ENCODE peak calls at places on chromosomes 4 and X, in six cellular contexts. D is foreskin fibroblast, P is colonic mucosa, X is sigmoid colon, O is GM23248, H is mucosa of descending colon. V is an unnamed sample.

GRCh38 chr4:155759372-155760252 is 791 bp downstream of the GUCY1B1 start:
- DNase-seq in D (peak; percentile 43), P (peak; percentile 22), X (peak; percentile 89), O (peak; percentile 44), H (peak; percentile 14), V (peak; percentile 93)

GRCh38 chrX:110358548-110358947 is at the start of gene RTL9:
- DNase-seq in D (no peak), P (no peak), X (no peak), O (no peak), H (no peak), V (no peak)

GRCh38 chr4:33715996-33716395 is 2528.3 kb downstream of the ARAP2 start:
- DNase-seq in D (peak; percentile 94), P (no peak), X (no peak), O (peak; percentile 90), H (no peak), V (no peak)

GRCh38 chr4:101291198-101291597 is 56.1 kb downstream of the PPP3CA start:
- DNase-seq in D (no peak), P (no peak), X (no peak), O (peak; percentile 14), H (no peak), V (no peak)

GRCh38 chrX:13088155-13088485 is 43.7 kb upstream of the FAM9C start:
- DNase-seq in D (no peak), P (no peak), X (no peak), O (no peak), H (no peak), V (no peak)

GRCh38 chr4:182139481-182139880 is 103.7 kb upstream of the TENM3 start:
- DNase-seq in D (no peak), P (no peak), X (no peak), O (no peak), H (no peak), V (no peak)

GRCh38 chr4:26441110-26441509 is 49.2 kb downstream of the CCKAR start:
- DNase-seq in D (peak; percentile 63), P (no peak), X (no peak), O (peak; percentile 59), H (no peak), V (no peak)

GRCh38 chr4:30789219-30789671 is 69.1 kb downstream of the PCDH7 start:
- DNase-seq in D (no peak), P (no peak), X (no peak), O (no peak), H (no peak), V (no peak)

GRCh38 chr4:5843573-5844239 is 49.2 kb downstream of the CRMP1 start:
- DNase-seq in D (no peak), P (no peak), X (no peak), O (no peak), H (no peak), V (no peak)

GRCh38 chr4:110344165-110344564 is 131.8 kb upstream of the ENPEP start:
- DNase-seq in D (peak; percentile 24), P (peak; percentile 20), X (no peak), O (peak; percentile 10), H (peak; percentile 72), V (no peak)

GRCh38 chr4:38314663-38315062 is 349.3 kb upstream of the KLF3 start:
- DNase-seq in D (no peak), P (peak; percentile 88), X (no peak), O (no peak), H (peak; percentile 95), V (no peak)

GRCh38 chr4:7043521-7044414 is 596 bp downstream of the TADA2B start:
- DNase-seq in D (peak; percentile 66), P (peak; percentile 65), X (peak; percentile 79), O (peak; percentile 71), H (peak; percentile 66), V (peak; percentile 82)

GRCh38 chr4:136664988-136665387 is 867.3 kb downstream of the PCDH18 start:
- DNase-seq in D (peak; percentile 6), P (no peak), X (no peak), O (no peak), H (no peak), V (no peak)

GRCh38 chr4:55346851-55347255 is 811 bp downstream of the SRD5A3 start:
- DNase-seq in D (no peak), P (no peak), X (no peak), O (no peak), H (peak; percentile 14), V (no peak)

GRCh38 chrX:46279214-46279924 is 265.9 kb downstream of the ZNF674 start:
- DNase-seq in D (peak; percentile 54), P (no peak), X (no peak), O (peak; percentile 18), H (no peak), V (no peak)

GRCh38 chr4:189033801-189034347 is 894.6 kb downstream of the TRIML1 start:
- DNase-seq in D (no peak), P (no peak), X (no peak), O (no peak), H (no peak), V (no peak)

GRCh38 chr4:48268956-48269860 is at the start of gene TEC:
- DNase-seq in D (peak; percentile 83), P (peak; percentile 66), X (peak; percentile 73), O (peak; percentile 49), H (peak; percentile 63), V (peak; percentile 82)

GRCh38 chr4:8199594-8200301 is 658 bp downstream of the SH3TC1 start:
- DNase-seq in D (no peak), P (no peak), X (no peak), O (no peak), H (peak; percentile 57), V (no peak)

GRCh38 chrX:24610540-24610939 is 36.6 kb downstream of the PCYT1B start:
- DNase-seq in D (no peak), P (no peak), X (no peak), O (no peak), H (no peak), V (no peak)

GRCh38 chr4:181538435-181538834 is 704.8 kb upstream of the TENM3 start:
- DNase-seq in D (no peak), P (peak; percentile 38), X (no peak), O (no peak), H (peak; percentile 10), V (no peak)

GRCh38 chr4:139934336-139934735 is 219.6 kb downstream of the MAML3 start:
- DNase-seq in D (peak; percentile 77), P (no peak), X (no peak), O (peak; percentile 68), H (no peak), V (peak; percentile 28)

GRCh38 chrX:85964744-85965143 is 82.6 kb downstream of the CHM start:
- DNase-seq in D (peak; percentile 39), P (no peak), X (no peak), O (peak; percentile 2), H (no peak), V (no peak)

GRCh38 chrX:34654939-34655338 is 2.1 kb downstream of the TMEM47 start:
- DNase-seq in D (no peak), P (no peak), X (no peak), O (peak; percentile 26), H (no peak), V (no peak)

GRCh38 chr4:39469429-39470077 is 10.7 kb downstream of the LIAS start:
- DNase-seq in D (peak; percentile 88), P (peak; percentile 46), X (no peak), O (peak; percentile 92), H (peak; percentile 42), V (peak; percentile 30)

GRCh38 chrX:123184858-123185251 is 777 bp downstream of the GRIA3 start:
- DNase-seq in D (peak; percentile 55), P (peak; percentile 16), X (no peak), O (peak; percentile 69), H (no peak), V (peak; percentile 52)

GRCh38 chr4:110196206-110196870 is 2.1 kb downstream of the ELOVL6 start:
- DNase-seq in D (peak; percentile 53), P (peak; percentile 78), X (peak; percentile 66), O (peak; percentile 65), H (peak; percentile 71), V (peak; percentile 84)

GRCh38 chrX:54358424-54359211 is 772 bp upstream of the WNK3 start:
- DNase-seq in D (peak; percentile 52), P (peak; percentile 32), X (peak; percentile 69), O (peak; percentile 35), H (peak; percentile 11), V (peak; percentile 80)

GRCh38 chr4:76489799-76490176 is 54.8 kb downstream of the SHROOM3 start:
- DNase-seq in D (no peak), P (no peak), X (no peak), O (no peak), H (no peak), V (no peak)

DNA sequence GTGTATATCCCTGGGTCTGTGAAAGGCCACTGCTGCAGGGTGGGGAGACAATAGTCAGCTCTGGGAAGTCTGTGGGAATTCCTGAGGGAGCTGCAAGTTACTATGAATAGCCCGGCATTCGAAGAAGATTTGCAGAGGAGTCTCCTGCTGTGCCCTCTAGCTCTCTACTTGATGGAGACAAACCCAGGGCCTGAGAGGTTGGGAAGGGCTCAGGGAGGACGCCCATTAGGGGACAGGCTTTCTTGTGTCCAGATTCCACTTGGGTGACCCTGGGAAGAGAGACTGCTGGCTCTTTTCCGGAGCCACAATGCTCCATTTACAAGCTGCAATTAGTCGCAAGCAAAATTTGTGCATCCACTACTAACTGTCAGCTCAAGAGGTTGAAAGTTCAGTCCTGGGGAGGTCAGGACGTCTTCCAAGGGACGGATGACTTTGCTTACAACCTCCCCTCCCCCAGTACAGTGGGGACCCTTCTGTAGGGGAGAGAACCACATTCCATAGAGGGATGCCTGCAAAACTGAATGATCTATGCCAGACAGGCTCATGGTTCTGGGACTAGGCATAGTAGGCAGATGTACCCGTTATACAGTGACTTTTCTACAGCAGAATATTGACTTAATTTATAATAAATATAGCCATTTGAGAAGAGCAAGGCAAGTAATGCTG is 48.2 kb upstream of the PHOX2B start:
- DNase-seq in D (no peak), P (no peak), X (no peak), O (no peak), H (no peak), V (no peak)
- H3K4me3 ChIP-seq in D (no peak overlapping the region), P (no peak overlapping the region), X (no peak overlapping the region), O (no peak overlapping the region), H (no peak overlapping the region), V (no peak overlapping the region)

GRCh38 chrX:66015152-66015827 is 24.6 kb downstream of the VSIG4 start:
- DNase-seq in D (no peak), P (no peak), X (no peak), O (no peak), H (peak; percentile 17), V (peak; percentile 58)
- H3K4me3 ChIP-seq in D (no peak overlapping the region), P (no peak overlapping the region), X (no peak overlapping the region), O (no peak overlapping the region), H (no peak overlapping the region), V (no peak overlapping the region)

DNA sequence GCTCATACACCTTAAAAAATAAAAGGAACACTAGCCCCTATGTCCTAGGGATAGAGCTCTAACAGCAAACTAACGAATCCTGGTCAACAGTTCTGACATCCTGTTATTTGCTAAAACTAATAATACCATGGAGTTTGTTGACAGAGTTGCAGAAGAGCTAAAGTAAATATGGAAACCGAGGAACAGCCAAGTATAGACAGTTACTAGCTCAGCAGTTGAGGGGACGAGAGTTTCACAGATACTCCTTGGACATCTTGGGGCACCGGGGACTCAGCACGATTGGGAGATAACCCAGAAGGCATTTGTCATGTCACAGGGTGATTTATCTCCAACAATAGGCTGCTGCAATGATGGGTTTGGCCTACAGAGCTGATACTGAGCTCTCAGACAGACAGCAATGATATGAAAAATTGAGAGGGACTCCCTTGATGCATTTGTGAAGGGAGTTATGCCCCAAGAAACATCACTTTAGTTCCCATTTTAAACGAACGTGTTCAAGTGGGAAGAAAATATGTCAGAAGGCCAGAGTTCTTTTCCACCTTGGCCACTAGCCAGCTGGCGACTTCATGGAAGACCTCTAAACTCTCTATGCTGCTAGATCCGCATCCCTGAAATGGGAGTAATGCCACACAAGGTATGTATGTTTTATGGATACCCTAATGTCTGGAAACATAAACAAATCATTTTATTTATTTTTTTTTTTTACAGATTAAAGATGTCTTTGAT is 48.6 kb downstream of the TSC22D3 start:
- DNase-seq in D (no peak), P (no peak), X (no peak), O (no peak), H (no peak), V (no peak)
- H3K4me3 ChIP-seq in D (no peak overlapping the region), P (no peak overlapping the region), X (no peak overlapping the region), O (no peak overlapping the region), H (no peak overlapping the region), V (no peak overlapping the region)

GRCh38 chr4:125928652-125929051 is 613.9 kb downstream of the FAT4 start:
- DNase-seq in D (no peak), P (no peak), X (no peak), O (no peak), H (no peak), V (no peak)
- H3K4me3 ChIP-seq in D (no peak overlapping the region), P (no peak overlapping the region), X (no peak overlapping the region), O (no peak overlapping the region), H (no peak overlapping the region), V (no peak overlapping the region)

V was measured in right cardiac atrium.